ENCODE peak calls at places on chromosomes 6 and 20, in ten cellular contexts. Z is AG09309, X is RWPE2, J is WTC11, W is fibroblast of lung, F is epithelial cell of esophagus, Y is AG04450, K is brain microvascular endothelial cell, V is IMR-90, R is mesothelial cell of epicardium. U is an unnamed sample.

GRCh38 chr6:111711476-111711875 is 105.8 kb upstream of the TRAF3IP2 start:
- DNase-seq in J (no peak), Z (no peak), F (no peak), R (no peak), V (no peak), W (no peak), K (no peak), X (no peak), Y (no peak), U (no peak)

GRCh38 chr20:31542201-31542842 is 28.1 kb downstream of the HM13 start:
- DNase-seq in Z (no peak), F (peak), J (no peak), R (no peak), K (no peak), Y (no peak), V (no peak), X (no peak), W (peak), U (no peak)

GRCh38 chr6:64890609-64891008 is 816.4 kb downstream of the EYS start:
- DNase-seq in Y (no peak), Z (no peak), W (peak), R (no peak), X (no peak), J (no peak), F (no peak), K (no peak), V (peak), U (no peak)

GRCh38 chr6:112338310-112338709 is 8.8 kb upstream of the RFPL4B start:
- DNase-seq in J (no peak), W (peak), V (no peak), Y (no peak), X (no peak), R (no peak), Z (no peak), K (no peak), F (peak), U (peak)

GRCh38 chr6:40347571-40348011 is 239.6 kb downstream of the LRFN2 start:
- DNase-seq in Z (no peak), J (no peak), F (no peak), W (no peak), V (no peak), X (no peak), K (no peak), Y (no peak), R (no peak), U (no peak)

GRCh38 chr6:5634525-5634924 is 372.2 kb downstream of the NRN1 start:
- DNase-seq in R (no peak), F (no peak), K (no peak), J (no peak), Y (no peak), X (no peak), V (peak), W (no peak), Z (no peak), U (no peak)

GRCh38 chr20:38883981-38884733 is 42.1 kb upstream of the FAM83D start:
- DNase-seq in K (no peak), Y (no peak), J (no peak), V (no peak), W (no peak), Z (no peak), R (no peak), F (no peak), X (no peak), U (no peak)

GRCh38 chr6:117463762-117464665 is 18.5 kb upstream of the DCBLD1 start:
- DNase-seq in R (no peak), V (peak), W (peak), X (no peak), Y (no peak), J (no peak), F (peak), Z (no peak), K (peak), U (no peak)

GRCh38 chr6:136753624-136754023 is 38.7 kb downstream of the MAP3K5 start:
- DNase-seq in R (no peak), K (no peak), J (no peak), V (no peak), Z (no peak), F (peak), X (no peak), W (peak), Y (no peak), U (no peak)

GRCh38 chr6:79813143-79813542 is 134.2 kb downstream of the ELOVL4 start:
- DNase-seq in W (no peak), Z (no peak), X (no peak), F (no peak), K (no peak), V (no peak), R (no peak), J (no peak), Y (no peak), U (no peak)

GRCh38 chr20:51028616-51029263 is 5.8 kb upstream of the KCNG1 start:
- DNase-seq in Z (no peak), V (no peak), W (no peak), R (no peak), F (no peak), Y (no peak), J (no peak), K (no peak), X (no peak), U (no peak)

GRCh38 chr20:37911838-37912273 is 8.9 kb downstream of the VSTM2L start:
- DNase-seq in Z (peak), X (no peak), V (peak), R (no peak), F (peak), Y (no peak), J (peak), W (peak), K (no peak), U (no peak)

GRCh38 chr6:138115877-138116660 is 8.8 kb upstream of the PERP start:
- DNase-seq in Z (peak), J (peak), K (peak), X (no peak), V (peak), R (no peak), F (peak), W (peak), Y (peak), U (no peak)

GRCh38 chr20:4041748-4042411 is 26.5 kb upstream of the RNF24 start:
- DNase-seq in V (peak), F (peak), X (peak), Y (no peak), J (no peak), W (peak), R (no peak), K (peak), Z (peak), U (peak)

GRCh38 chr20:52484438-52484837 is 292.9 kb upstream of the ZFP64 start:
- DNase-seq in W (peak), Y (peak), F (peak), V (peak), J (no peak), X (no peak), Z (peak), R (no peak), K (no peak), U (no peak)

GRCh38 chr6:132131351-132131750 is 180.2 kb upstream of the CCN2 start:
- DNase-seq in Z (no peak), V (no peak), X (no peak), Y (no peak), J (no peak), W (no peak), R (no peak), K (no peak), F (no peak), U (no peak)

GRCh38 chr6:70601014-70601413 is 34.3 kb downstream of the SDHAF4 start:
- DNase-seq in F (no peak), Z (no peak), R (no peak), X (no peak), J (no peak), Y (no peak), V (no peak), K (no peak), W (no peak), U (no peak)

GRCh38 chr6:44401138-44401537 is 13.6 kb downstream of the CDC5L start:
- DNase-seq in R (no peak), V (no peak), J (no peak), Z (no peak), F (no peak), Y (no peak), K (no peak), X (no peak), W (peak), U (no peak)

GRCh38 chr6:157187182-157188093 is 135.9 kb downstream of the TMEM242 start:
- DNase-seq in W (peak), V (no peak), K (no peak), Z (no peak), J (no peak), Y (no peak), R (no peak), F (no peak), X (no peak), U (no peak)

GRCh38 chr20:20666359-20666758 is 46.1 kb downstream of the RALGAPA2 start:
- DNase-seq in X (no peak), V (no peak), J (no peak), R (no peak), W (no peak), Y (no peak), F (no peak), Z (no peak), K (no peak), U (no peak)

GRCh38 chr20:24781061-24781980 is 167.7 kb upstream of the CST7 start:
- DNase-seq in Z (no peak), R (no peak), W (peak), V (peak), Y (no peak), K (no peak), F (peak), X (peak), J (peak), U (no peak)

GRCh38 chr20:41218466-41218865 is 81.1 kb downstream of the PLCG1 start:
- DNase-seq in V (peak), Z (peak), W (peak), K (peak), X (no peak), F (peak), Y (peak), J (no peak), R (no peak), U (no peak)

GRCh38 chr6:153092082-153093013 is 38.7 kb downstream of the RGS17 start:
- DNase-seq in Y (peak), R (no peak), V (peak), W (peak), F (peak), Z (peak), J (no peak), X (no peak), K (peak), U (peak)

GRCh38 chr6:17972978-17973622 is 14.3 kb downstream of the KIF13A start:
- DNase-seq in Y (no peak), R (no peak), V (no peak), K (no peak), F (no peak), X (no peak), Z (no peak), J (no peak), W (no peak), U (no peak)

GRCh38 chr6:42547407-42548329 is 16.2 kb upstream of the UBR2 start:
- DNase-seq in Y (peak), W (peak), Z (peak), R (peak), J (peak), F (peak), K (peak), V (peak), X (no peak), U (no peak)

GRCh38 chr20:21701171-21701876 is 4.1 kb upstream of the PAX1 start:
- DNase-seq in R (no peak), F (no peak), W (no peak), Y (no peak), Z (no peak), K (no peak), X (no peak), J (peak), V (no peak), U (no peak)

GRCh38 chr6:31271641-31272357 is at the start of gene HLA-C:
- DNase-seq in V (peak), X (peak), R (peak), Z (peak), J (peak), Y (peak), F (peak), W (peak), K (peak), U (peak)

GRCh38 chr6:99297415-99297814 is 52.1 kb downstream of the FAXC start:
- DNase-seq in W (no peak), R (no peak), F (no peak), V (no peak), K (no peak), J (no peak), X (no peak), Y (no peak), Z (no peak), U (no peak)

GRCh38 chr6:70375166-70375565 is 38.1 kb upstream of the FAM135A start:
- DNase-seq in V (peak), X (no peak), K (peak), W (peak), F (peak), Y (no peak), R (no peak), J (no peak), Z (no peak), U (no peak)

GRCh38 chr6:34181903-34182302 is 36.0 kb upstream of the GRM4 start:
- DNase-seq in F (no peak), Z (no peak), V (no peak), K (no peak), W (no peak), Y (no peak), R (no peak), J (no peak), X (peak), U (no peak)

GRCh38 chr20:41510847-41511453 is 107.2 kb downstream of the CHD6 start:
- DNase-seq in R (no peak), J (no peak), X (no peak), Z (no peak), W (no peak), Y (no peak), F (no peak), V (no peak), K (no peak), U (no peak)

GRCh38 chr20:46004187-46004586 is 4.5 kb upstream of the MMP9 start:
- DNase-seq in W (no peak), J (no peak), F (no peak), Y (no peak), Z (no peak), K (no peak), V (no peak), X (no peak), R (no peak), U (no peak)

GRCh38 chr6:135094403-135094821 is 39.8 kb upstream of the HBS1L start:
- DNase-seq in K (no peak), Z (no peak), V (peak), R (no peak), X (no peak), J (no peak), F (peak), Y (no peak), W (peak), U (no peak)

GRCh38 chr6:158475344-158476302 is 84.3 kb upstream of the TMEM181 start:
- DNase-seq in Y (no peak), X (no peak), R (no peak), K (peak), J (no peak), W (peak), F (peak), V (peak), Z (peak), U (peak)

GRCh38 chr6:14077193-14077853 is 40.2 kb upstream of the CD83 start:
- DNase-seq in V (no peak), F (peak), X (no peak), J (no peak), W (peak), Y (no peak), R (no peak), K (no peak), Z (no peak), U (no peak)

GRCh38 chr6:48389146-48390043 is 278.4 kb upstream of the PTCHD4 start:
- DNase-seq in W (no peak), J (no peak), Z (no peak), V (no peak), X (no peak), K (no peak), F (no peak), R (no peak), Y (no peak), U (no peak)

GRCh38 chr6:137570307-137570832 is 76.2 kb upstream of the OLIG3 start:
- DNase-seq in W (no peak), Z (no peak), Y (no peak), K (no peak), F (no peak), R (no peak), X (no peak), J (no peak), V (no peak), U (no peak)

GRCh38 chr6:162099685-162100084 is 627.9 kb downstream of the PRKN start:
- DNase-seq in Y (peak), J (no peak), W (peak), X (no peak), Z (peak), K (peak), R (no peak), F (peak), V (peak), U (peak)

GRCh38 chr6:9532621-9533557 is 882.0 kb downstream of the TFAP2A start:
- DNase-seq in R (no peak), F (peak), Y (no peak), W (peak), K (no peak), J (no peak), X (no peak), V (no peak), Z (no peak), U (no peak)

GRCh38 chr20:15012551-15012950 is 675.1 kb upstream of the FLRT3 start:
- DNase-seq in J (no peak), W (no peak), F (no peak), Y (no peak), K (no peak), X (no peak), V (no peak), R (no peak), Z (no peak), U (no peak)

DNA sequence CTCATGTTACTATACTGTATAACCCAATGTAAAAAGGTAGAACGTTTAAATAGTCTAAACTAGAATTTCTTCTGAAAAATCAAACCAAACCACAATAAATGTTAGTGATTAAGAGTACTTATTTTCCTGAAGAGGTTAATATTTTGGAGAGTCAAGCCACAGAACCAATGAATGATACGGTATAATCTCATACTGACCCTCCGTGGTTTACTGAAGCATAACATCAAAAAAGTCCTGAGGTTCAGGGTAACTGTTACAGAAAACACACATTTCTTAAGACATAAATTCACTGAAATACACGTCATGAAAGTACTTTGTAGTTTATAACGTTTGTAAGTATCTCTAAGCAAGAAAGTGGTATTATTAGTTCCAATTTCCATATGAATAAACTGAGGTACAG is 28.9 kb downstream of the ESF1 start:
- DNase-seq in R (no peak), Z (no peak), K (no peak), V (no peak), F (no peak), X (no peak), J (no peak), W (no peak), Y (no peak), U (no peak)
- TF ChIP-seq CTCF in R (no peak), Z (peak), K (no peak), V (peak), F (no peak), X (no peak), J (no peak), W (peak), Y (no peak), U (no peak)

DNA sequence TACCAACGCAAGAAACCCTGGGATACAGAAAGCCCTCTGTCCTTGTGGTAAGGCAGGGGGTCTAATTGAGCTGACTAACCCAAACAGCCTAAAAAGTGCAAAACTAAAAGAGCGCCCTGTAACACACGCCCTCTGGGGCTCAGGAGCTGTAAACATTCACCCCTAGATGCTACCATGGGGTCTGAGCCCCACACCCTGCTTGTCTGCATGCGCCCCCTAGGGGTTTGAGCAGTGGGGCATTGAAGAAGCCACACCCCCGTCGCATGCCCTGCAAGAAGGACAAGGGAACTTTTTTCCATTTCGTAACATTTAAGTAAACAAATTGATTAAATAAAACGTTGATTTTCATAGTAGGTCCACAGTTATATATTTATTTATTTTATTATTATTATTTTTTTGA is 616.9 kb upstream of the MAN1A1 start:
- DNase-seq in Z (no peak), F (peak), X (no peak), W (no peak), Y (no peak), V (no peak), R (no peak), K (no peak), J (peak), U (no peak)
- TF ChIP-seq CTCF in Z (no peak), F (no peak), X (peak), W (peak), Y (peak), V (no peak), R (no peak), K (peak), J (peak), U (no peak)

DNA sequence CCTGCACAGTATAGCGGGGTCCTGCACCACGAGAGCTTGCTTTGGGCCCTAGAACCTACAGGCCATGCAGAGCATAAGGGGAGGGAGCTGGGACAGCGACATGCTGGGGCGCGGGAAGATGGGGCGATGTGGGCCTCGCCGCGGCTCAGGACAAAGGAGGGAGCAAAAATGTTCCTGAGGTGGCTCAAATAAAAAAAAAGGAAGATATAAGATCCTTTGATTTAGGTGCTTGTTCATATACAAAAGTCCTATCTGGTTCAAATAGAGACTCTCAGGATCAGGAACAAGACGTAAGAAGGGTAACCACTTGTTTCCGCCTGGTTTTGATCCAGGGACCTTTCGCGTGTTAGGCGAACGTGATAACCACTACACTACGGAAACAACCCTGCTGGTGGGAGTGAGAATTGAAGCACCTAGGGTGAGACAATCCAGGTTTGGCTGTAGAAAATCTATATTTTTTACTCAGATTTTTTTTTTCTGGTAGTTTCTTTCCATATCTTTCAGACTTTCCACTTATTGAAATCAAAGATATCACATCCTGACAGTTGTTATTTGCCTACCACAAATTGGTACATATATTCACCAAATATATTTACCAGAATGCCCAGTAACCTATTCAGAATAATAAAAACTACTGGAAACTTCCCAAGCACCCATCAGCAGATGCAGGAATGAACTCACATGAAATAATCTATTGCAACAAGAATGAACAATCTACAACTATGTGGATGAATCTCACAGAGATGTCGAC is 177.9 kb upstream of the ZNF184 start:
- DNase-seq in Y (no peak), F (peak), K (peak), V (peak), R (no peak), X (no peak), W (peak), Z (no peak), J (peak), U (peak)
- TF ChIP-seq CTCF in Y (peak), F (peak), K (peak), V (no peak), R (peak), X (peak), W (peak), Z (no peak), J (peak), U (peak)

GRCh38 chr20:18058661-18059467 is 1.1 kb upstream of the OVOL2 start:
- DNase-seq in Z (no peak), F (peak), X (no peak), W (no peak), R (no peak), Y (no peak), V (no peak), K (no peak), J (peak), U (no peak)
- TF ChIP-seq CTCF in Z (no peak), F (peak), X (no peak), W (no peak), R (no peak), Y (no peak), V (no peak), K (no peak), J (no peak), U (no peak)

U was measured in epithelial cell of proximal tubule.